ENCODE peak calls at places on chromosome 3, in nine cellular contexts. V, J, C, Y, L, G, H, N and O are unnamed samples.

GRCh38 chr3:152444029-152444641 is 175.4 kb downstream of the MBNL1 start:
- DNase-seq in L (peak), G (no peak), C (no peak), N (peak), J (peak), Y (peak), V (no peak), H (no peak), O (no peak)

GRCh38 chr3:191269289-191270085 is 59.7 kb upstream of the CCDC50 start:
- DNase-seq in H (no peak), G (no peak), Y (peak), N (no peak), J (peak), C (no peak), V (no peak), L (peak), O (no peak)

GRCh38 chr3:141455603-141456327 is 31.1 kb upstream of the RASA2 start:
- DNase-seq in H (no peak), J (no peak), V (no peak), N (peak), L (no peak), G (no peak), Y (no peak), C (no peak), O (no peak)

GRCh38 chr3:56737001-56737400 is 53.9 kb upstream of the TASOR start:
- DNase-seq in H (no peak), J (no peak), V (no peak), N (no peak), Y (no peak), C (no peak), L (no peak), G (no peak), O (no peak)

GRCh38 chr3:156787926-156788663 is 38.1 kb upstream of the LEKR1 start:
- DNase-seq in N (peak), C (no peak), H (no peak), Y (peak), L (no peak), J (peak), G (no peak), V (no peak), O (no peak)

GRCh38 chr3:141894524-141895176 is 18.2 kb downstream of the ATP1B3 start:
- DNase-seq in C (no peak), N (peak), Y (peak), L (no peak), H (no peak), J (peak), V (no peak), G (no peak), O (peak)

GRCh38 chr3:37491776-37492175 is 317.4 kb upstream of the LRRFIP2 start:
- DNase-seq in C (no peak), H (no peak), Y (no peak), G (no peak), V (no peak), L (no peak), J (peak), N (peak), O (no peak)

GRCh38 chr3:14440531-14441239 is 38.3 kb downstream of the SLC6A6 start:
- DNase-seq in Y (no peak), N (peak), L (no peak), G (no peak), H (no peak), J (peak), V (no peak), C (no peak), O (no peak)

GRCh38 chr3:50274371-50275104 is 4.3 kb upstream of the LSMEM2 start:
- DNase-seq in L (peak), J (peak), H (peak), Y (no peak), C (no peak), G (peak), N (peak), V (peak), O (peak)

GRCh38 chr3:141426404-141427034 is 58.2 kb downstream of the ZBTB38 start:
- DNase-seq in L (no peak), Y (no peak), C (peak), G (peak), N (peak), V (peak), H (peak), J (peak), O (no peak)

GRCh38 chr3:105359098-105359762 is 7.5 kb upstream of the ALCAM start:
- DNase-seq in H (no peak), V (no peak), J (peak), C (no peak), N (peak), G (no peak), Y (no peak), L (peak), O (no peak)

GRCh38 chr3:177928156-177928555 is 608.1 kb upstream of the KCNMB2 start:
- DNase-seq in Y (no peak), H (no peak), V (no peak), C (no peak), G (no peak), L (peak), N (no peak), J (peak), O (no peak)

GRCh38 chr3:29583861-29584260 is 303.0 kb downstream of the RBMS3 start:
- DNase-seq in Y (no peak), V (no peak), N (no peak), J (no peak), C (no peak), H (no peak), L (no peak), G (no peak), O (no peak)

GRCh38 chr3:122982202-122983185 is 45.1 kb downstream of the SEMA5B start:
- DNase-seq in N (no peak), L (no peak), G (no peak), V (no peak), H (no peak), C (peak), Y (no peak), J (no peak), O (no peak)

GRCh38 chr3:27559835-27560234 is 75.7 kb upstream of the SLC4A7 start:
- DNase-seq in G (peak), Y (peak), N (peak), J (peak), H (no peak), C (peak), L (no peak), V (no peak), O (no peak)

GRCh38 chr3:156321934-156322333 is 201.6 kb downstream of the KCNAB1 start:
- DNase-seq in Y (no peak), V (no peak), L (no peak), J (no peak), H (no peak), C (no peak), N (no peak), G (no peak), O (no peak)

GRCh38 chr3:64234571-64234970 is 9.3 kb upstream of the PRICKLE2 start:
- DNase-seq in C (no peak), L (no peak), H (no peak), G (no peak), V (no peak), Y (no peak), J (no peak), N (no peak), O (no peak)

GRCh38 chr3:43960448-43960840 is 269.7 kb downstream of the ABHD5 start:
- DNase-seq in N (peak), V (no peak), Y (no peak), H (no peak), L (no peak), C (no peak), J (peak), G (peak), O (no peak)

GRCh38 chr3:169940486-169941181 is 26.0 kb upstream of the SEC62 start:
- DNase-seq in N (no peak), H (no peak), L (peak), J (no peak), V (no peak), C (no peak), Y (no peak), G (no peak), O (no peak)

GRCh38 chr3:113677745-113678144 is 18.7 kb downstream of the USF3 start:
- DNase-seq in V (no peak), Y (no peak), N (no peak), C (no peak), G (no peak), J (no peak), H (no peak), L (no peak), O (no peak)

GRCh38 chr3:21117397-21117796 is 633.6 kb downstream of the ZNF385D start:
- DNase-seq in H (no peak), Y (no peak), V (no peak), L (no peak), J (peak), G (no peak), N (no peak), C (no peak), O (no peak)

GRCh38 chr3:150286390-150287147 is 121.5 kb upstream of the TSC22D2 start:
- DNase-seq in J (peak), V (no peak), N (peak), H (no peak), C (no peak), G (peak), Y (no peak), L (peak), O (no peak)

GRCh38 chr3:4332111-4332510 is 28.9 kb downstream of the SETMAR start:
- DNase-seq in N (no peak), V (no peak), J (no peak), L (no peak), C (no peak), H (no peak), Y (no peak), G (no peak), O (no peak)

GRCh38 chr3:156488771-156489170 is 66.1 kb downstream of the SSR3 start:
- DNase-seq in Y (no peak), H (no peak), C (no peak), G (no peak), N (peak), V (no peak), J (peak), L (no peak), O (no peak)

GRCh38 chr3:131591394-131591990 is 88.7 kb upstream of the MRPL3 start:
- DNase-seq in L (no peak), V (no peak), Y (no peak), H (no peak), N (peak), C (no peak), G (no peak), J (peak), O (no peak)

GRCh38 chr3:174439621-174440349 is 419.3 kb upstream of the NAALADL2 start:
- DNase-seq in N (peak), H (no peak), Y (peak), G (peak), L (no peak), J (peak), C (peak), V (peak), O (no peak)

GRCh38 chr3:100899440-100900091 is 93.7 kb downstream of the ABI3BP start:
- DNase-seq in C (no peak), H (no peak), N (peak), L (no peak), Y (no peak), G (no peak), V (no peak), J (no peak), O (no peak)

GRCh38 chr3:129892486-129892856 is 1.0 kb downstream of the TMCC1 start:
- DNase-seq in J (no peak), Y (no peak), V (no peak), N (no peak), G (no peak), H (no peak), C (no peak), L (no peak), O (no peak)

GRCh38 chr3:59812188-59812587 is 762.4 kb upstream of the CFAP20DC start:
- DNase-seq in J (peak), N (no peak), Y (no peak), G (no peak), V (no peak), L (no peak), C (no peak), H (no peak), O (no peak)

GRCh38 chr3:59809750-59810444 is 760.1 kb upstream of the CFAP20DC start:
- DNase-seq in Y (peak), C (no peak), N (peak), H (no peak), J (peak), G (peak), V (no peak), L (peak), O (no peak)

GRCh38 chr3:59809016-59809415 is 759.2 kb upstream of the CFAP20DC start:
- DNase-seq in Y (peak), G (no peak), H (no peak), V (no peak), L (no peak), J (peak), C (no peak), N (peak), O (no peak)

GRCh38 chr3:59816312-59816711 is 766.5 kb upstream of the CFAP20DC start:
- DNase-seq in C (no peak), H (no peak), G (no peak), L (no peak), V (no peak), Y (no peak), N (no peak), J (no peak), O (no peak)

DNA sequence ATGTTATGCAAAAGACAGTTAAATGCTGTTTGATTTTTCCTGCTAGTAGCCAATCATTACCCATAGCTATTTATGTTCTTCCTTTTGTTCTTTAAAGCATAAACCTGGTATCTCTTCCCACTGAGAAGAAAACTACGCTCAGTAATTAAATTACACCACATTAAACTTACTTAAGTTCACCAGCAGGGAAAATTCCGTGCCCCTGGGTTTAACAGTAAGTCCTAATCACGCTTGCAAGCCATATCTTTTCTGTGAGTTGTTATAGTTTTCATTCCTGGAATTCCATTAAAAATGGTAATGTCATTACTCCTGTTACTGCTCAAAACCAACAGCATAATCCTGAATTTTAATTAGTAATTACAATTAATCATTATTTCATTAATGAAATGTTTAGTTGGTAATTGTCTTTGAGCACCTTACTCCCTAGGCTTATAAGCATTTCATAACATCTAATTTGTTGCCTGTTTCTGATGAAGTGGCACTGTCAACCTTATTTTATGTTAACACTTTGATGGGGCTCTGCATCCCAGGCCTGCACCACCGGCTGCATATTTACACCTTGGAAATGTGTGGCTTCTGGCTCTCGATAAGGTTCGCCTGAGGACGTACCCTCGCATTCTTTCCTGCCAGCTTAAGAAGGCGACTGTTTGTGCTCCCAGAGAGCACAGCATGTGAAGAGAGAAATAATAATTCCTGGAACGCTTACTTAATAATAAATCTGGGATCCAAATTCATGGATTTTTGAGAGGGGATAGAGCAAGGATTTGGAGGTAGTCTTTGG is 763.1 kb upstream of the CFAP20DC start:
- DNase-seq in H (no peak), G (no peak), J (peak), V (no peak), Y (no peak), L (no peak), N (peak), C (no peak), O (no peak)
- TF ChIP-seq CTCF in H (no peak), G (no peak), J (no peak), V (no peak), Y (no peak), L (no peak), N (no peak), C (no peak), O (no peak)

GRCh38 chr3:126081618-126082333 is 2.1 kb downstream of the SLC41A3 start:
- DNase-seq in N (peak), G (peak), J (peak), Y (no peak), V (no peak), L (peak), H (peak), C (no peak), O (no peak)
- TF ChIP-seq CTCF in N (peak), G (peak), J (peak), Y (peak), V (peak), L (peak), H (no peak), C (no peak), O (peak)

GRCh38 chr3:58216496-58217197 is 5.9 kb upstream of the DNASE1L3 start:
- DNase-seq in C (no peak), H (no peak), N (no peak), V (no peak), J (no peak), Y (no peak), L (no peak), G (no peak), O (no peak)

GRCh38 chr3:58210761-58211477 is at the start of gene DNASE1L3:
- DNase-seq in H (no peak), G (no peak), Y (no peak), J (no peak), L (no peak), C (no peak), V (no peak), N (peak), O (no peak)

GRCh38 chr3:58217209-58217811 is 6.5 kb upstream of the DNASE1L3 start:
- DNase-seq in C (peak), G (peak), J (peak), V (peak), L (peak), Y (no peak), N (peak), H (no peak), O (peak)

GRCh38 chr3:58215317-58216025 is 4.7 kb upstream of the DNASE1L3 start:
- DNase-seq in L (no peak), V (no peak), N (no peak), Y (no peak), G (no peak), J (no peak), H (no peak), C (no peak), O (no peak)

GRCh38 chr3:58214484-58215316 is 3.9 kb upstream of the DNASE1L3 start:
- DNase-seq in G (no peak), Y (no peak), J (no peak), N (no peak), C (no peak), H (no peak), L (peak), V (peak), O (peak)
- TF ChIP-seq CTCF in G (no peak), Y (no peak), J (no peak), N (no peak), C (no peak), H (no peak), L (peak), V (no peak), O (peak)

GRCh38 chr3:48502121-48502520 is 1.9 kb downstream of the SHISA5 start:
- DNase-seq in Y (no peak), C (no peak), V (no peak), J (no peak), H (no peak), N (no peak), L (no peak), G (no peak), O (no peak)

GRCh38 chr3:48500656-48501055 is 3.3 kb downstream of the SHISA5 start:
- DNase-seq in C (no peak), V (no peak), Y (no peak), J (no peak), H (no peak), L (no peak), N (no peak), G (no peak), O (no peak)

GRCh38 chr3:48503406-48504050 is 446 bp downstream of the SHISA5 start:
- DNase-seq in L (no peak), Y (no peak), N (peak), G (peak), H (no peak), C (peak), J (peak), V (peak), O (no peak)

GRCh38 chr3:48502728-48503168 is 1.2 kb downstream of the SHISA5 start:
- DNase-seq in J (no peak), C (peak), G (peak), V (peak), L (no peak), N (no peak), H (peak), Y (no peak), O (no peak)

GRCh38 chr3:48501196-48501595 is 2.8 kb downstream of the SHISA5 start:
- DNase-seq in N (no peak), Y (no peak), J (no peak), G (no peak), V (no peak), L (no peak), H (no peak), C (no peak), O (no peak)
- TF ChIP-seq CTCF in N (no peak), Y (no peak), J (no peak), G (no peak), V (no peak), L (no peak), H (no peak), C (no peak), O (no peak)

GRCh38 chr3:9932535-9932842 is 1.1 kb upstream of the CRELD1 start:
- DNase-seq in G (no peak), N (no peak), C (no peak), H (no peak), L (no peak), J (no peak), V (no peak), Y (no peak), O (no peak)

GRCh38 chr3:9933561-9934234 is at the start of gene CRELD1:
- DNase-seq in N (peak), C (peak), Y (peak), V (peak), H (peak), J (peak), G (peak), L (peak), O (peak)

GRCh38 chr3:9932843-9933560 is 632 bp upstream of the CRELD1 start:
- DNase-seq in C (peak), L (peak), V (peak), G (peak), J (peak), H (peak), N (peak), Y (no peak), O (peak)

GRCh38 chr3:9928158-9928557 is 5.5 kb upstream of the CRELD1 start:
- DNase-seq in C (no peak), N (no peak), Y (no peak), L (no peak), H (no peak), G (no peak), V (no peak), J (no peak), O (no peak)

DNA sequence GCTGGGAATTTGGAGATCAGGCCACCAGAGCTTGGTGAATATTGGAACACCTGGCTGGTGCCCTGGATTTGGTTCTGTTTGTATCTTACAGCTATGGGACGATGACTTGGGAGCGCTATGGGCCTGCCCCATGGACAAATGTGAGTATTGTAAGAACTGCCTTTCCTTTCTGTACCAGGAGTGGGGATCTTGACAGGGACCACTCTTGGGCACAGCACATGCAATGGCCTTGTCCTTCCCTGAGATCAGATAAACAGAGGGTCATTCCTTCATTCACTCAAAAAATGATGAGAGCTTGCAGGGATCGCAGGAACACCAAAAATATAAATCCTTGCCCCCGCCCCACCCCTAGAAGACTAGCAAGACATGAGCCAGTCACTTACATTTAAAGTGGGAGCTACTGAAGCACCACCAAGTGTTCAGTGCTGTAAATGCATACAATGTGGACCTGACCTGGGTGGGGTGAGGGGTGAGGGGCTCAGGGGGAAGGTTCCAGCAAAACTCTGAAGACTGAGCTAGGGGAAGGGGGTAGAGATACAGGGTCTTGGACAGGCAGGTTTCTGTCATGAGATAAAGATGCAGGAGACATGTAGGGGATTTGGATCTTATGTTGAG is 2.7 kb upstream of the CRELD1 start:
- DNase-seq in C (no peak), N (no peak), G (no peak), V (no peak), H (no peak), Y (no peak), J (no peak), L (no peak), O (no peak)
- TF ChIP-seq CTCF in C (peak), N (no peak), G (no peak), V (no peak), H (no peak), Y (peak), J (no peak), L (peak), O (no peak)